ENCODE peak calls at places on chromosomes 3 and 15, in eight cellular contexts. F is endothelial cell of umbilical vein; O is cardiac muscle cell; G is esophagus squamous epithelium; H is CD8-positive, alpha-beta T cell; T is ovary; Y is HCT116; A is adipocyte. S is an unnamed sample. For H3K36me3, the result is how much of the 10 kb centered on the place peaks cover.

GRCh38 chr3:188194327-188194726 is 40.4 kb downstream of the LPP start:
- DNase-seq in F (no peak), G (no peak), H (no peak), A (no peak), O (no peak), T (no peak), Y (no peak), S (no peak)

GRCh38 chr3:184143327-184143726 is 8.2 kb downstream of the EIF2B5 start:
- DNase-seq in H (no peak), Y (no peak), F (no peak), T (no peak), O (no peak), A (no peak), G (no peak), S (no peak)

GRCh38 chr3:22040150-22040549 is 289.1 kb upstream of the ZNF385D start:
- DNase-seq in O (no peak), G (no peak), A (no peak), T (no peak), Y (no peak), H (no peak), F (no peak), S (no peak)

GRCh38 chr15:98774756-98775497 is 126.6 kb downstream of the IGF1R start:
- DNase-seq in O (no peak), A (no peak), H (no peak), Y (no peak), G (no peak), F (no peak), T (no peak), S (no peak)

GRCh38 chr3:81476652-81477051 is 284.8 kb downstream of the GBE1 start:
- DNase-seq in Y (no peak), T (no peak), G (no peak), O (no peak), A (no peak), H (no peak), F (no peak), S (no peak)

GRCh38 chr3:38843898-38844297 is 27.9 kb upstream of the SCN10A start:
- DNase-seq in F (peak), H (no peak), O (peak), G (no peak), Y (peak), A (peak), T (no peak), S (no peak)

GRCh38 chr3:44355634-44356033 is 17.1 kb downstream of the TCAIM start:
- DNase-seq in Y (no peak), O (peak), G (no peak), A (peak), H (no peak), F (peak), T (no peak), S (no peak)

GRCh38 chr15:77983708-77984445 is 93.6 kb downstream of the TBC1D2B start:
- DNase-seq in F (no peak), Y (no peak), A (no peak), O (no peak), G (no peak), T (no peak), H (no peak), S (no peak)

GRCh38 chr3:150922611-150923010 is 17.4 kb upstream of the MINDY4B start:
- DNase-seq in Y (peak), F (no peak), H (no peak), A (no peak), G (no peak), O (peak), T (no peak), S (no peak)

GRCh38 chr3:102471001-102471400 is 36.2 kb downstream of the ZPLD1 start:
- DNase-seq in G (no peak), F (no peak), Y (peak), O (no peak), H (no peak), A (no peak), T (no peak), S (no peak)

GRCh38 chr15:95279277-95280019 is 1048.1 kb downstream of the MCTP2 start:
- DNase-seq in T (no peak), O (no peak), Y (no peak), G (no peak), A (no peak), H (no peak), F (no peak), S (no peak)

GRCh38 chr3:133574260-133574881 is 885 bp downstream of the CDV3 start:
- DNase-seq in F (peak), H (peak), T (peak), G (no peak), O (peak), Y (no peak), A (peak), S (peak)

GRCh38 chr3:134361162-134361831 is 12.9 kb downstream of the AMOTL2 start:
- DNase-seq in Y (no peak), O (no peak), F (no peak), A (no peak), T (no peak), H (no peak), G (no peak), S (no peak)

GRCh38 chr3:60765788-60766187 is 485.5 kb downstream of the FHIT start:
- DNase-seq in O (no peak), A (no peak), G (no peak), F (no peak), H (no peak), T (no peak), Y (no peak), S (no peak)

GRCh38 chr15:42707873-42708544 is 28.9 kb downstream of the CDAN1 start:
- DNase-seq in Y (no peak), A (no peak), H (no peak), T (no peak), F (peak), O (no peak), G (no peak), S (no peak)

GRCh38 chr3:47824541-47825473 is 21.9 kb downstream of the DHX30 start:
- DNase-seq in O (peak), Y (peak), H (peak), G (no peak), T (peak), F (peak), A (peak), S (peak)
- H3K36me3 ChIP-seq in O (under half), Y (under half), H (under half), G (under half), T (under half), F (under half), A (under half), S (under half)

DNA sequence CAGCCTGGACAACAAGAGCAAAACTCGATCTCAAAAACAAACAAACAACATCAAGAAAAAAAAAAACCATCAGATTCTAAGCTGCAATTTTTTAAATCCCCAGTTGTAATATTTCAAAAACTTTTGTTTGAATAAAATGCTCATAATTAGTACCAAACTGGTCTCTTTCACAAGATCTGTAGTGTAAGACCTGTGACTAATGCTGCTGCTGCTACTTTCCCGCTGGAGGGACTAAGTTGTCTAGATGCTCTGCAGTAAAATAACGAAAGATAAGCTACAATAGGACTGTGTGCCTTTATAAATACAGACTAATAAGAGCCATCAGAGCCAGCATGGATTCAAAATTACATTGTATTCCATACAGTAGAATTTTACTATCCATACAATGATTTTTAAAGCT is 45.4 kb downstream of the TM4SF4 start:
- DNase-seq in Y (no peak), A (peak), F (no peak), T (no peak), O (no peak), G (no peak), H (no peak), S (no peak)
- H3K36me3 ChIP-seq in Y (under half), A (half or more), F (under half), T (under half), O (under half), G (under half), H (under half), S (under half)

GRCh38 chr3:127037021-127037400 is 54.1 kb downstream of the PLXNA1 start:
- DNase-seq in T (no peak), A (no peak), H (no peak), O (no peak), Y (no peak), F (no peak), G (no peak), S (no peak)
- H3K36me3 ChIP-seq in T (under half), A (under half), H (under half), O (under half), Y (under half), F (under half), G (under half), S (under half)

GRCh38 chr15:57272770-57273357 is 103.4 kb upstream of the CGNL1 start:
- DNase-seq in A (no peak), T (no peak), F (no peak), H (no peak), O (no peak), Y (no peak), G (no peak), S (no peak)
- H3K36me3 ChIP-seq in A (under half), T (under half), F (under half), H (under half), O (under half), Y (under half), G (under half), S (under half)

DNA sequence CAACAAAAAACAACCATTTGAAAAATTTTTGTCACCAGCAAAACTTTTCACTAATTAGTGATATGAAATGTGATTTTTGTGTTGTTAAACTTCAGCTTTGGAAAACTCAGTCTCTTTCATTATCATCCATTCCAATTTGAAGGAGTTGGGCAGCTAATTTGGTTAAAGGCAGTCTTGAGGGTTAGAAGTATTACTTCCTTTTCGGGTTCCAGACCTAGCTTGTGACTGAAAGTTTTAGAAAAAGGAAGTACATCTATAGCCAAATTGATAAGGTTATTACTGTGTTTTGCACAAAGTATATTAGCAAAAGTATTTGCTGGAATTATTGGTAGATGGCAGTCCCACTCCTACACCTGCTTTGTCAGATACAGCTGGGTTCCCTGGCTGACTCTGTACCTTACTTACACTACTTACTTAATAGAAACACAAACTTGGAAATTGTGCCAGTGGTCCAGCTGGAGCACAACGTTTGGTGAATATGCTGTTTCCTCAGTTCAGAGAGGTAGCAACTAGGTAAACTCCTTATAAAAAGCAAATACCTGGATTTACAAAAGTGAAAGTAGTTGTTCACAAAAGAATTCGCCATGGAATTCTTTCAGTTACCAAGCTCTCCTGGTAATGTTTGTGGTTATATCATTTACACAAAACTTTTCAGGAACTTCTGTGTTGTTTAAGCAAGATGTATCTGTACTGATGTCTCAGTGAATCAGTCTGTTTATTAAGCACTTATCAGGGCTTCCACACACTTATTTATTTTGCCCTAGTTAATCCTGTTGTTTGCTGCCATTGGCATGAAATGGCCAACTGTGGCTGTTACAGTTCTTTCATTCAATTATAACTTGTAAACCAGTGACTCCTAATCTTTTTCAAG is 31.6 kb downstream of the TIPARP start:
- DNase-seq in O (no peak), G (no peak), A (no peak), T (no peak), F (no peak), H (no peak), Y (no peak), S (no peak)
- H3K36me3 ChIP-seq in O (half or more), G (under half), A (half or more), T (under half), F (under half), H (under half), Y (under half), S (half or more)

S was measured in right atrium auricular region.